ENCODE peak calls at places on chromosomes 7 and 10, in ten cellular contexts. Y is K562, O is SK-N-SH, G is suprapubic skin, W is H1, M is GM23338, J is GM12878, E is Panc1, V is sigmoid colon, K is breast epithelium. L is an unnamed sample.

GRCh38 chr10:112189465-112189864 is 5.9 kb upstream of the GPAM start:
- DNase-seq in Y (no peak), O (no peak), G (no peak), W (no peak), M (no peak), J (no peak), E (no peak), V (no peak), K (no peak), L (no peak)

GRCh38 chr10:77195101-77195500 is 442.5 kb downstream of the KCNMA1 start:
- DNase-seq in Y (no peak), O (no peak), G (no peak), W (no peak), M (no peak), J (no peak), E (peak; percentile 92), V (peak; percentile 91), K (peak; percentile 83), L (no peak)

GRCh38 chr7:114415054-114415997 is 711 bp downstream of the FOXP2 start:
- DNase-seq in Y (no peak), O (no peak), G (no peak), W (no peak), M (no peak), J (no peak), E (no peak), V (no peak), K (no peak), L (no peak)

GRCh38 chr10:72107325-72108003 is 19.1 kb upstream of the SPOCK2 start:
- DNase-seq in Y (no peak), O (no peak), G (no peak), W (no peak), M (no peak), J (no peak), E (no peak), V (no peak), K (no peak), L (no peak)

GRCh38 chr10:28986117-28986792 is 302.6 kb upstream of the LYZL1 start:
- DNase-seq in Y (no peak), O (no peak), G (no peak), W (no peak), M (no peak), J (no peak), E (no peak), V (no peak), K (no peak), L (no peak)

GRCh38 chr7:146002431-146003078 is 114.0 kb upstream of the CNTNAP2 start:
- DNase-seq in Y (no peak), O (no peak), G (no peak), W (no peak), M (no peak), J (peak; percentile 2), E (no peak), V (no peak), K (no peak), L (no peak)

GRCh38 chr7:129368389-129368986 is 65.7 kb upstream of the STRIP2 start:
- DNase-seq in Y (no peak), O (no peak), G (no peak), W (no peak), M (no peak), J (peak; percentile 55), E (no peak), V (no peak), K (no peak), L (no peak)

GRCh38 chr10:481636-482035 is 207.8 kb downstream of the DIP2C start:
- DNase-seq in Y (no peak), O (peak; percentile 74), G (no peak), W (no peak), M (no peak), J (no peak), E (no peak), V (no peak), K (no peak), L (no peak)

GRCh38 chr7:129742267-129742666 is 130.7 kb downstream of the NRF1 start:
- DNase-seq in Y (no peak), O (no peak), G (no peak), W (no peak), M (no peak), J (no peak), E (no peak), V (no peak), K (no peak), L (no peak)

GRCh38 chr7:94344826-94345225 is 49.9 kb upstream of the COL1A2 start:
- DNase-seq in Y (no peak), O (no peak), G (no peak), W (no peak), M (no peak), J (no peak), E (no peak), V (no peak), K (no peak), L (no peak)

GRCh38 chr7:101970047-101970585 is 152.7 kb downstream of the CUX1 start:
- DNase-seq in Y (no peak), O (no peak), G (no peak), W (no peak), M (no peak), J (no peak), E (no peak), V (no peak), K (no peak), L (no peak)

GRCh38 chr7:26091933-26092332 is 60.1 kb upstream of the NFE2L3 start:
- DNase-seq in Y (no peak), O (peak; percentile 37), G (no peak), W (no peak), M (peak; percentile 62), J (no peak), E (no peak), V (no peak), K (no peak), L (no peak)

GRCh38 chr10:71627230-71627939 is 92.2 kb downstream of the C10orf105 start:
- DNase-seq in Y (no peak), O (no peak), G (no peak), W (no peak), M (no peak), J (no peak), E (no peak), V (no peak), K (no peak), L (no peak)

GRCh38 chr7:91894781-91895480 is 14.4 kb upstream of the MTERF1 start:
- DNase-seq in Y (no peak), O (no peak), G (no peak), W (no peak), M (no peak), J (no peak), E (no peak), V (no peak), K (no peak), L (no peak)

GRCh38 chr10:4663162-4663992 is 162.6 kb upstream of the AKR1E2 start:
- DNase-seq in Y (peak; percentile 22), O (no peak), G (no peak), W (no peak), M (peak; percentile 11), J (peak; percentile 15), E (peak; percentile 94), V (peak; percentile 92), K (peak; percentile 89), L (peak; percentile 53)

GRCh38 chr7:90597527-90597871 is 1.4 kb downstream of the CDK14 start:
- DNase-seq in Y (no peak), O (no peak), G (no peak), W (no peak), M (no peak), J (no peak), E (no peak), V (no peak), K (no peak), L (no peak)
- H3K4me3 ChIP-seq in Y (no peak overlapping the region), O (peak overlapping the region; percentile 96), G (peak overlapping the region; percentile 81), W (peak overlapping the region; percentile 97), M (peak overlapping the region; percentile 79), J (peak overlapping the region; percentile 92), E (peak overlapping the region; percentile 55), V (peak overlapping the region; percentile 60), K (peak overlapping the region; percentile 67), L (peak overlapping the region; percentile 79)

GRCh38 chr7:151575471-151575870 is 55.8 kb upstream of the RHEB start:
- DNase-seq in Y (no peak), O (no peak), G (no peak), W (no peak), M (no peak), J (no peak), E (no peak), V (no peak), K (no peak), L (no peak)
- H3K4me1 ChIP-seq in Y (no peaks in the 10 kb centered on the region), O (no peaks in the 10 kb centered on the region), G (no peaks in the 10 kb centered on the region), W (no peaks in the 10 kb centered on the region), M (no peaks in the 10 kb centered on the region), J (no peaks in the 10 kb centered on the region), E (no peaks in the 10 kb centered on the region), V (no peaks in the 10 kb centered on the region), K (no peaks in the 10 kb centered on the region), L (no peaks in the 10 kb centered on the region)

GRCh38 chr10:24207781-24208611 is 942 bp upstream of the KIAA1217 start:
- DNase-seq in Y (no peak), O (no peak), G (no peak), W (no peak), M (no peak), J (no peak), E (no peak), V (no peak), K (peak; percentile 84), L (peak; percentile 36)
- TF ChIP-seq POLR2AphosphoS5 in Y (no peak), O (no peak), G (no peak), W (no peak), M (no peak), J (no peak), E (no peak), V (no peak), K (peak; percentile 72), L (peak; percentile 35)

GRCh38 chr10:103739039-103739764 is 116.2 kb downstream of the SH3PXD2A start:
- DNase-seq in Y (no peak), O (no peak), G (no peak), W (no peak), M (peak; percentile 61), J (no peak), E (no peak), V (peak; percentile 87), K (peak; percentile 77), L (no peak)
- H3K4me3 ChIP-seq in Y (no peak overlapping the region), O (peak overlapping the region; percentile 40), G (no peak overlapping the region), W (peak overlapping the region; percentile 8), M (no peak overlapping the region), J (no peak overlapping the region), E (no peak overlapping the region), V (no peak overlapping the region), K (peak overlapping the region; percentile 12), L (no peak overlapping the region)

L was measured in stomach.